ENCODE peak calls at places on chromosomes 6 and 20, in five cellular contexts. Y is GM04504, N is cardiac septum, P is A549, M is brain microvascular endothelial cell. T is an unnamed sample.

GRCh38 chr6:18269253-18269652 is 4.9 kb upstream of the DEK start:
- DNase-seq in Y (peak), N (no peak), P (no peak), M (no peak), T (peak)

GRCh38 chr20:1734269-1734858 is 76.8 kb upstream of the SIRPG start:
- DNase-seq in Y (peak), N (no peak), P (no peak), M (peak), T (peak)

GRCh38 chr20:61879303-61879620 is 186.4 kb downstream of the TAF4 start:
- DNase-seq in Y (no peak), N (no peak), P (no peak), M (no peak), T (no peak)

GRCh38 chr6:155541976-155542375 is 86.3 kb upstream of the NOX3 start:
- DNase-seq in Y (no peak), N (no peak), P (no peak), M (no peak), T (no peak)

GRCh38 chr6:8194499-8194898 is 92.2 kb upstream of the EEF1E1 start:
- DNase-seq in Y (no peak), N (no peak), P (no peak), M (peak), T (no peak)

GRCh38 chr20:57582432-57583288 is 21.8 kb downstream of the PCK1 start:
- DNase-seq in Y (no peak), N (no peak), P (no peak), M (peak), T (no peak)

GRCh38 chr6:35898003-35898402 is 22.9 kb downstream of the SRPK1 start:
- DNase-seq in Y (no peak), N (no peak), P (no peak), M (no peak), T (no peak)

GRCh38 chr20:62978559-62978938 is 26.0 kb downstream of the SLC17A9 start:
- DNase-seq in Y (no peak), N (no peak), P (no peak), M (no peak), T (no peak)